ENCODE peak calls at places on chromosomes 1 and 21, in seven cellular contexts. One of them, this sample, is unnamed.

GRCh38 chr1:81922955-81923354 is 122.2 kb downstream of the ADGRL2 start:
- DNase-seq in heart right ventricle: no peak
- DNase-seq in activated CD8-positive, alpha-beta memory T cell treated with anti-CD3 and anti-CD28 coated beads, Interleukin-2, amount 10 ng/mL, durations not matched to agents 7 days and 5 days: no peak
- DNase-seq in NCI-H510A: no peak
- DNase-seq in NCI-H748 treated with DMSO at 0.1 percent for 48 hours: no peak
- DNase-seq in stimulated activated CD4-positive, alpha-beta T cell treated with anti-CD3 and anti-CD28 coated beads, Interleukin-2, amount 100 ng/mL, for 24 hours: no peak
- DNase-seq in nephron progenitor cell: no peak
- DNase-seq in this sample: no peak

GRCh38 chr1:206469411-206469932 is 804 bp upstream of the IKBKE start:
- DNase-seq in heart right ventricle: no peak
- DNase-seq in activated CD8-positive, alpha-beta memory T cell treated with anti-CD3 and anti-CD28 coated beads, Interleukin-2, amount 10 ng/mL, durations not matched to agents 7 days and 5 days: peak
- DNase-seq in NCI-H510A: no peak
- DNase-seq in NCI-H748 treated with DMSO at 0.1 percent for 48 hours: no peak
- DNase-seq in stimulated activated CD4-positive, alpha-beta T cell treated with anti-CD3 and anti-CD28 coated beads, Interleukin-2, amount 100 ng/mL, for 24 hours: peak
- DNase-seq in nephron progenitor cell: no peak
- DNase-seq in this sample: no peak

GRCh38 chr1:227395391-227396028 is 77.2 kb upstream of the CDC42BPA start:
- DNase-seq in heart right ventricle: no peak
- DNase-seq in activated CD8-positive, alpha-beta memory T cell treated with anti-CD3 and anti-CD28 coated beads, Interleukin-2, amount 10 ng/mL, durations not matched to agents 7 days and 5 days: no peak
- DNase-seq in NCI-H510A: no peak
- DNase-seq in NCI-H748 treated with DMSO at 0.1 percent for 48 hours: no peak
- DNase-seq in stimulated activated CD4-positive, alpha-beta T cell treated with anti-CD3 and anti-CD28 coated beads, Interleukin-2, amount 100 ng/mL, for 24 hours: no peak
- DNase-seq in nephron progenitor cell: no peak
- DNase-seq in this sample: no peak

GRCh38 chr1:9588551-9589143 is at the start of gene TMEM201:
- DNase-seq in heart right ventricle: peak
- DNase-seq in activated CD8-positive, alpha-beta memory T cell treated with anti-CD3 and anti-CD28 coated beads, Interleukin-2, amount 10 ng/mL, durations not matched to agents 7 days and 5 days: peak
- DNase-seq in NCI-H510A: peak
- DNase-seq in NCI-H748 treated with DMSO at 0.1 percent for 48 hours: peak
- DNase-seq in stimulated activated CD4-positive, alpha-beta T cell treated with anti-CD3 and anti-CD28 coated beads, Interleukin-2, amount 100 ng/mL, for 24 hours: peak
- DNase-seq in nephron progenitor cell: peak
- DNase-seq in this sample: peak

GRCh38 chr1:7683521-7683920 is 87.6 kb upstream of the VAMP3 start:
- DNase-seq in heart right ventricle: no peak
- DNase-seq in activated CD8-positive, alpha-beta memory T cell treated with anti-CD3 and anti-CD28 coated beads, Interleukin-2, amount 10 ng/mL, durations not matched to agents 7 days and 5 days: no peak
- DNase-seq in NCI-H510A: no peak
- DNase-seq in NCI-H748 treated with DMSO at 0.1 percent for 48 hours: no peak
- DNase-seq in stimulated activated CD4-positive, alpha-beta T cell treated with anti-CD3 and anti-CD28 coated beads, Interleukin-2, amount 100 ng/mL, for 24 hours: no peak
- DNase-seq in nephron progenitor cell: no peak
- DNase-seq in this sample: no peak

GRCh38 chr1:95006681-95007080 is 66.1 kb downstream of the ALG14 start:
- DNase-seq in heart right ventricle: no peak
- DNase-seq in activated CD8-positive, alpha-beta memory T cell treated with anti-CD3 and anti-CD28 coated beads, Interleukin-2, amount 10 ng/mL, durations not matched to agents 7 days and 5 days: no peak
- DNase-seq in NCI-H510A: no peak
- DNase-seq in NCI-H748 treated with DMSO at 0.1 percent for 48 hours: no peak
- DNase-seq in stimulated activated CD4-positive, alpha-beta T cell treated with anti-CD3 and anti-CD28 coated beads, Interleukin-2, amount 100 ng/mL, for 24 hours: no peak
- DNase-seq in nephron progenitor cell: no peak
- DNase-seq in this sample: no peak

GRCh38 chr1:184664042-184664659 is 90.5 kb downstream of the EDEM3 start:
- DNase-seq in heart right ventricle: peak
- DNase-seq in activated CD8-positive, alpha-beta memory T cell treated with anti-CD3 and anti-CD28 coated beads, Interleukin-2, amount 10 ng/mL, durations not matched to agents 7 days and 5 days: peak
- DNase-seq in NCI-H510A: peak
- DNase-seq in NCI-H748 treated with DMSO at 0.1 percent for 48 hours: no peak
- DNase-seq in stimulated activated CD4-positive, alpha-beta T cell treated with anti-CD3 and anti-CD28 coated beads, Interleukin-2, amount 100 ng/mL, for 24 hours: peak
- DNase-seq in nephron progenitor cell: peak
- DNase-seq in this sample: peak

GRCh38 chr21:18289876-18290275 is 45.2 kb downstream of the CHODL start:
- DNase-seq in heart right ventricle: no peak
- DNase-seq in activated CD8-positive, alpha-beta memory T cell treated with anti-CD3 and anti-CD28 coated beads, Interleukin-2, amount 10 ng/mL, durations not matched to agents 7 days and 5 days: no peak
- DNase-seq in NCI-H510A: no peak
- DNase-seq in NCI-H748 treated with DMSO at 0.1 percent for 48 hours: no peak
- DNase-seq in stimulated activated CD4-positive, alpha-beta T cell treated with anti-CD3 and anti-CD28 coated beads, Interleukin-2, amount 100 ng/mL, for 24 hours: no peak
- DNase-seq in nephron progenitor cell: no peak
- DNase-seq in this sample: no peak

GRCh38 chr1:10718083-10718415 is 78.4 kb downstream of the CASZ1 start:
- DNase-seq in heart right ventricle: no peak
- DNase-seq in activated CD8-positive, alpha-beta memory T cell treated with anti-CD3 and anti-CD28 coated beads, Interleukin-2, amount 10 ng/mL, durations not matched to agents 7 days and 5 days: no peak
- DNase-seq in NCI-H510A: no peak
- DNase-seq in NCI-H748 treated with DMSO at 0.1 percent for 48 hours: no peak
- DNase-seq in stimulated activated CD4-positive, alpha-beta T cell treated with anti-CD3 and anti-CD28 coated beads, Interleukin-2, amount 100 ng/mL, for 24 hours: no peak
- DNase-seq in nephron progenitor cell: no peak
- DNase-seq in this sample: no peak

GRCh38 chr1:207264663-207265270 is 56.7 kb upstream of the CD55 start:
- DNase-seq in heart right ventricle: no peak
- DNase-seq in activated CD8-positive, alpha-beta memory T cell treated with anti-CD3 and anti-CD28 coated beads, Interleukin-2, amount 10 ng/mL, durations not matched to agents 7 days and 5 days: no peak
- DNase-seq in NCI-H510A: no peak
- DNase-seq in NCI-H748 treated with DMSO at 0.1 percent for 48 hours: no peak
- DNase-seq in stimulated activated CD4-positive, alpha-beta T cell treated with anti-CD3 and anti-CD28 coated beads, Interleukin-2, amount 100 ng/mL, for 24 hours: no peak
- DNase-seq in nephron progenitor cell: no peak
- DNase-seq in this sample: no peak

GRCh38 chr1:69947837-69948236 is 257.5 kb downstream of the LRRC40 start:
- DNase-seq in heart right ventricle: no peak
- DNase-seq in activated CD8-positive, alpha-beta memory T cell treated with anti-CD3 and anti-CD28 coated beads, Interleukin-2, amount 10 ng/mL, durations not matched to agents 7 days and 5 days: no peak
- DNase-seq in NCI-H510A: no peak
- DNase-seq in NCI-H748 treated with DMSO at 0.1 percent for 48 hours: no peak
- DNase-seq in stimulated activated CD4-positive, alpha-beta T cell treated with anti-CD3 and anti-CD28 coated beads, Interleukin-2, amount 100 ng/mL, for 24 hours: no peak
- DNase-seq in nephron progenitor cell: no peak
- DNase-seq in this sample: no peak

GRCh38 chr1:226109829-226110248 is 47.3 kb downstream of the H3-3A start:
- DNase-seq in heart right ventricle: peak
- DNase-seq in activated CD8-positive, alpha-beta memory T cell treated with anti-CD3 and anti-CD28 coated beads, Interleukin-2, amount 10 ng/mL, durations not matched to agents 7 days and 5 days: peak
- DNase-seq in NCI-H510A: peak
- DNase-seq in NCI-H748 treated with DMSO at 0.1 percent for 48 hours: peak
- DNase-seq in stimulated activated CD4-positive, alpha-beta T cell treated with anti-CD3 and anti-CD28 coated beads, Interleukin-2, amount 100 ng/mL, for 24 hours: peak
- DNase-seq in nephron progenitor cell: peak
- DNase-seq in this sample: peak

GRCh38 chr1:66436378-66437135 is 97.4 kb upstream of the SGIP1 start:
- DNase-seq in heart right ventricle: no peak
- DNase-seq in activated CD8-positive, alpha-beta memory T cell treated with anti-CD3 and anti-CD28 coated beads, Interleukin-2, amount 10 ng/mL, durations not matched to agents 7 days and 5 days: peak
- DNase-seq in NCI-H510A: no peak
- DNase-seq in NCI-H748 treated with DMSO at 0.1 percent for 48 hours: no peak
- DNase-seq in stimulated activated CD4-positive, alpha-beta T cell treated with anti-CD3 and anti-CD28 coated beads, Interleukin-2, amount 100 ng/mL, for 24 hours: peak
- DNase-seq in nephron progenitor cell: no peak
- DNase-seq in this sample: no peak

GRCh38 chr21:15210235-15210678 is 145.5 kb upstream of the NRIP1 start:
- DNase-seq in heart right ventricle: peak
- DNase-seq in activated CD8-positive, alpha-beta memory T cell treated with anti-CD3 and anti-CD28 coated beads, Interleukin-2, amount 10 ng/mL, durations not matched to agents 7 days and 5 days: no peak
- DNase-seq in NCI-H510A: no peak
- DNase-seq in NCI-H748 treated with DMSO at 0.1 percent for 48 hours: no peak
- DNase-seq in stimulated activated CD4-positive, alpha-beta T cell treated with anti-CD3 and anti-CD28 coated beads, Interleukin-2, amount 100 ng/mL, for 24 hours: no peak
- DNase-seq in nephron progenitor cell: no peak
- DNase-seq in this sample: no peak

GRCh38 chr1:66000033-66000637 is 207.4 kb downstream of the PDE4B start:
- DNase-seq in heart right ventricle: no peak
- DNase-seq in activated CD8-positive, alpha-beta memory T cell treated with anti-CD3 and anti-CD28 coated beads, Interleukin-2, amount 10 ng/mL, durations not matched to agents 7 days and 5 days: no peak
- DNase-seq in NCI-H510A: peak
- DNase-seq in NCI-H748 treated with DMSO at 0.1 percent for 48 hours: no peak
- DNase-seq in stimulated activated CD4-positive, alpha-beta T cell treated with anti-CD3 and anti-CD28 coated beads, Interleukin-2, amount 100 ng/mL, for 24 hours: no peak
- DNase-seq in nephron progenitor cell: no peak
- DNase-seq in this sample: no peak

GRCh38 chr1:103489881-103490280 is 35.6 kb upstream of the RNPC3 start:
- DNase-seq in heart right ventricle: no peak
- DNase-seq in activated CD8-positive, alpha-beta memory T cell treated with anti-CD3 and anti-CD28 coated beads, Interleukin-2, amount 10 ng/mL, durations not matched to agents 7 days and 5 days: no peak
- DNase-seq in NCI-H510A: no peak
- DNase-seq in NCI-H748 treated with DMSO at 0.1 percent for 48 hours: no peak
- DNase-seq in stimulated activated CD4-positive, alpha-beta T cell treated with anti-CD3 and anti-CD28 coated beads, Interleukin-2, amount 100 ng/mL, for 24 hours: no peak
- DNase-seq in nephron progenitor cell: no peak
- DNase-seq in this sample: no peak

GRCh38 chr21:41705546-41706262 is 61.1 kb downstream of the RIPK4 start:
- DNase-seq in heart right ventricle: no peak
- DNase-seq in activated CD8-positive, alpha-beta memory T cell treated with anti-CD3 and anti-CD28 coated beads, Interleukin-2, amount 10 ng/mL, durations not matched to agents 7 days and 5 days: no peak
- DNase-seq in NCI-H510A: no peak
- DNase-seq in NCI-H748 treated with DMSO at 0.1 percent for 48 hours: no peak
- DNase-seq in stimulated activated CD4-positive, alpha-beta T cell treated with anti-CD3 and anti-CD28 coated beads, Interleukin-2, amount 100 ng/mL, for 24 hours: no peak
- DNase-seq in nephron progenitor cell: no peak
- DNase-seq in this sample: no peak